ENCODE peak calls at places on chromosomes 2 and 18, in four cellular contexts. One of them, this sample, is unnamed.

GRCh38 chr18:2897015-2897414 is 50.2 kb downstream of the EMILIN2 start:
- DNase-seq in endothelial cell: no peak
- DNase-seq in fibroblast of lung: no peak
- DNase-seq in mucosa of descending colon: no peak
- DNase-seq in this sample: no peak

GRCh38 chr2:69978157-69978904 is 16.9 kb upstream of the ASPRV1 start:
- DNase-seq in mucosa of descending colon: no peak
- DNase-seq in endothelial cell: no peak
- DNase-seq in fibroblast of lung: no peak
- DNase-seq in this sample: no peak

GRCh38 chr2:197878792-197879191 is 74.4 kb downstream of the PLCL1 start:
- DNase-seq in fibroblast of lung: peak
- DNase-seq in mucosa of descending colon: no peak
- DNase-seq in endothelial cell: no peak
- DNase-seq in this sample: no peak

GRCh38 chr2:171272039-171272438 is 111.3 kb upstream of the TLK1 start:
- DNase-seq in fibroblast of lung: peak
- DNase-seq in mucosa of descending colon: no peak
- DNase-seq in endothelial cell: no peak
- DNase-seq in this sample: peak

GRCh38 chr18:24270937-24271380 is 126.7 kb downstream of the OSBPL1A start:
- DNase-seq in endothelial cell: no peak
- DNase-seq in fibroblast of lung: peak
- DNase-seq in mucosa of descending colon: no peak
- DNase-seq in this sample: peak

GRCh38 chr2:127508621-127509034 is 17.7 kb downstream of the IWS1 start:
- DNase-seq in fibroblast of lung: peak
- DNase-seq in mucosa of descending colon: peak
- DNase-seq in endothelial cell: no peak
- DNase-seq in this sample: peak

GRCh38 chr2:109482371-109482841 is 131.4 kb downstream of the SEPTIN10 start:
- DNase-seq in fibroblast of lung: peak
- DNase-seq in endothelial cell: peak
- DNase-seq in mucosa of descending colon: no peak
- DNase-seq in this sample: no peak

GRCh38 chr18:47680488-47680887 is 250.0 kb downstream of the SMAD2 start:
- DNase-seq in mucosa of descending colon: no peak
- DNase-seq in fibroblast of lung: no peak
- DNase-seq in endothelial cell: no peak
- DNase-seq in this sample: no peak

GRCh38 chr2:240433973-240434727 is 1.3 kb upstream of the GPC1 start:
- DNase-seq in fibroblast of lung: peak
- DNase-seq in mucosa of descending colon: no peak
- DNase-seq in endothelial cell: no peak
- DNase-seq in this sample: peak

GRCh38 chr2:214856116-214856515 is 46.6 kb upstream of the BARD1 start:
- DNase-seq in endothelial cell: no peak
- DNase-seq in mucosa of descending colon: no peak
- DNase-seq in fibroblast of lung: peak
- DNase-seq in this sample: peak

GRCh38 chr18:12011962-12012549 is 30.7 kb downstream of the IMPA2 start:
- DNase-seq in endothelial cell: no peak
- DNase-seq in fibroblast of lung: peak
- DNase-seq in mucosa of descending colon: peak
- DNase-seq in this sample: no peak

GRCh38 chr2:42969231-42970150 is 177.1 kb upstream of the HAAO start:
- DNase-seq in mucosa of descending colon: no peak
- DNase-seq in endothelial cell: no peak
- DNase-seq in fibroblast of lung: peak
- DNase-seq in this sample: peak

GRCh38 chr2:43032248-43032893 is 194.0 kb downstream of the ZFP36L2 start:
- DNase-seq in endothelial cell: no peak
- DNase-seq in fibroblast of lung: no peak
- DNase-seq in mucosa of descending colon: peak
- DNase-seq in this sample: no peak

GRCh38 chr2:129369437-129369836 is 610.0 kb upstream of the RAB6C start:
- DNase-seq in mucosa of descending colon: no peak
- DNase-seq in fibroblast of lung: no peak
- DNase-seq in endothelial cell: no peak
- DNase-seq in this sample: no peak

GRCh38 chr2:121049141-121049540 is 235.9 kb downstream of the TFCP2L1 start:
- DNase-seq in mucosa of descending colon: no peak
- DNase-seq in fibroblast of lung: no peak
- DNase-seq in endothelial cell: no peak
- DNase-seq in this sample: no peak

GRCh38 chr2:138403431-138403927 is 98.1 kb upstream of the SPOPL start:
- DNase-seq in endothelial cell: no peak
- DNase-seq in mucosa of descending colon: no peak
- DNase-seq in fibroblast of lung: no peak
- DNase-seq in this sample: no peak

GRCh38 chr2:224042191-224042696 is 3.2 kb upstream of the SERPINE2 start:
- DNase-seq in endothelial cell: no peak
- DNase-seq in fibroblast of lung: peak
- DNase-seq in mucosa of descending colon: no peak
- DNase-seq in this sample: no peak

GRCh38 chr2:74534411-74534810 is 4.7 kb downstream of the HTRA2 start:
- DNase-seq in mucosa of descending colon: no peak
- DNase-seq in endothelial cell: no peak
- DNase-seq in fibroblast of lung: no peak
- DNase-seq in this sample: no peak

GRCh38 chr2:163191372-163191771 is 352.8 kb upstream of the KCNH7 start:
- DNase-seq in mucosa of descending colon: peak
- DNase-seq in endothelial cell: peak
- DNase-seq in fibroblast of lung: peak
- DNase-seq in this sample: peak

GRCh38 chr2:230737791-230738226 is 25.2 kb downstream of the CAB39 start:
- DNase-seq in endothelial cell: no peak
- DNase-seq in mucosa of descending colon: peak
- DNase-seq in fibroblast of lung: no peak
- DNase-seq in this sample: no peak

GRCh38 chr2:160075171-160075570 is 12.8 kb upstream of the PLA2R1 start:
- DNase-seq in mucosa of descending colon: peak
- DNase-seq in endothelial cell: no peak
- DNase-seq in fibroblast of lung: peak
- DNase-seq in this sample: peak

GRCh38 chr2:196482119-196483065 is 157.1 kb upstream of the CCDC150 start:
- DNase-seq in endothelial cell: no peak
- DNase-seq in mucosa of descending colon: no peak
- DNase-seq in fibroblast of lung: peak
- DNase-seq in this sample: peak

GRCh38 chr18:37156330-37156942 is 327.5 kb downstream of the KIAA1328 start:
- DNase-seq in mucosa of descending colon: no peak
- DNase-seq in fibroblast of lung: no peak
- DNase-seq in endothelial cell: no peak
- DNase-seq in this sample: no peak

GRCh38 chr2:132733119-132733518 is 63.1 kb upstream of the LYPD1 start:
- DNase-seq in mucosa of descending colon: no peak
- DNase-seq in fibroblast of lung: peak
- DNase-seq in endothelial cell: no peak
- DNase-seq in this sample: no peak

GRCh38 chr18:58848685-58849084 is 16.0 kb upstream of the ZNF532 start:
- DNase-seq in fibroblast of lung: peak
- DNase-seq in mucosa of descending colon: no peak
- DNase-seq in endothelial cell: no peak
- DNase-seq in this sample: no peak

GRCh38 chr2:101064868-101065549 is 62.9 kb downstream of the RPL31 start:
- DNase-seq in mucosa of descending colon: no peak
- DNase-seq in fibroblast of lung: peak
- DNase-seq in endothelial cell: no peak
- DNase-seq in this sample: peak

GRCh38 chr2:198325359-198325758 is 521.0 kb downstream of the PLCL1 start:
- DNase-seq in mucosa of descending colon: no peak
- DNase-seq in endothelial cell: no peak
- DNase-seq in fibroblast of lung: peak
- DNase-seq in this sample: no peak

GRCh38 chr18:9337875-9338274 is 3.3 kb downstream of the TWSG1 start:
- DNase-seq in endothelial cell: no peak
- DNase-seq in fibroblast of lung: peak
- DNase-seq in mucosa of descending colon: no peak
- DNase-seq in this sample: peak

GRCh38 chr2:69296421-69296820 is 90.6 kb downstream of the GFPT1 start:
- DNase-seq in endothelial cell: no peak
- DNase-seq in mucosa of descending colon: no peak
- DNase-seq in fibroblast of lung: no peak
- DNase-seq in this sample: no peak

DNA sequence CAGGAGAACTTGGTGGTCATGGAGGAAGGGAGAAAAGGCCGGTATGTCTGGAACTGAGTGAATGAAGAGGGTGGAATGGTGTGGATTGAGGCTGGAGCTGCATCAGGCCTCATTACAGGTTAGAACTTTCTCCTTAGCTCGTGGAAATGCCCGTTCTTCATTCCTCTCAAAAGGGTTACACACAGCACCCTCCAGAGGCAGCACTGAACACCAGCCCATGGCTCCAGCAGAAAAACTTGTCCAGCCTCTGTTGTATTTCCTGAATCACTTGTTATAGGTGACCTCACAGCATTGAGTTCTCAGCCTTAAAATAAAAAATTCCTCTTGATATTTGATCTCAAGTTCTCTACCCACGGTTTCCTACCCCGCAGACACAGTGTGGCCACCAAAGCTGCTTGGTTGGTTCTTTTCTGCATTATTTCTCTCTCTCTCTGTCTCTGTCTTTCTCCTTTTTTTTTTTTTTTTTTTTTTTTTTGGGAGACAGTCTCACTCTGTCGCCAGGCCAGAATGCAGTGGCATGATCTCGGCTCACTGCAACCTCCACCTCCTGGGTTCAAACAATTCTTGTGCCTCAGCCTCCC is 89.6 kb downstream of the ITGB1BP1 start:
- DNase-seq in fibroblast of lung: peak
- DNase-seq in mucosa of descending colon: peak
- DNase-seq in endothelial cell: peak
- DNase-seq in this sample: peak
- TF ChIP-seq CTCF in fibroblast of lung: peak
- TF ChIP-seq CTCF in mucosa of descending colon: no peak
- TF ChIP-seq CTCF in endothelial cell: peak
- TF ChIP-seq CTCF in this sample: peak

GRCh38 chr2:237085261-237086221 is at the start of gene COPS8:
- DNase-seq in mucosa of descending colon: peak
- DNase-seq in fibroblast of lung: peak
- DNase-seq in endothelial cell: peak
- DNase-seq in this sample: peak
- TF ChIP-seq CTCF in mucosa of descending colon: no peak
- TF ChIP-seq CTCF in fibroblast of lung: peak
- TF ChIP-seq CTCF in endothelial cell: no peak
- TF ChIP-seq CTCF in this sample: peak

GRCh38 chr2:12032421-12032820 is 286.0 kb downstream of the LPIN1 start:
- DNase-seq in endothelial cell: no peak
- DNase-seq in mucosa of descending colon: no peak
- DNase-seq in fibroblast of lung: no peak
- DNase-seq in this sample: no peak
- TF ChIP-seq CTCF in endothelial cell: no peak
- TF ChIP-seq CTCF in mucosa of descending colon: no peak
- TF ChIP-seq CTCF in fibroblast of lung: no peak
- TF ChIP-seq CTCF in this sample: peak

GRCh38 chr2:46615555-46616487 is 136.5 kb downstream of the TMEM247 start:
- DNase-seq in fibroblast of lung: peak
- DNase-seq in endothelial cell: peak
- DNase-seq in mucosa of descending colon: peak
- DNase-seq in this sample: peak

GRCh38 chr2:46612675-46613074 is 133.3 kb downstream of the TMEM247 start:
- DNase-seq in mucosa of descending colon: no peak
- DNase-seq in endothelial cell: no peak
- DNase-seq in fibroblast of lung: no peak
- DNase-seq in this sample: no peak

GRCh38 chr2:46610014-46610413 is 130.6 kb downstream of the TMEM247 start:
- DNase-seq in mucosa of descending colon: no peak
- DNase-seq in fibroblast of lung: no peak
- DNase-seq in endothelial cell: no peak
- DNase-seq in this sample: no peak
- TF ChIP-seq CTCF in mucosa of descending colon: no peak
- TF ChIP-seq CTCF in fibroblast of lung: no peak
- TF ChIP-seq CTCF in endothelial cell: no peak
- TF ChIP-seq CTCF in this sample: no peak